ENCODE peak calls at places on chromosome 9, in seven cellular contexts. Q is right cardiac atrium, N is GM23248, W is small intestine, P is lower lobe of right lung, J is heart left ventricle, C is GM23338. X is an unnamed sample.

GRCh38 chr9:101791938-101792337 is 53.5 kb upstream of the GRIN3A start:
- DNase-seq in J (no peak), N (peak; percentile 15), W (peak; percentile 50), P (no peak), C (peak; percentile 75), Q (no peak), X (peak; percentile 58)

GRCh38 chr9:71990466-71990865 is 69.9 kb downstream of the C9orf57 start:
- DNase-seq in C (no peak), J (no peak), W (no peak), N (peak; percentile 60), P (no peak), Q (no peak), X (no peak)

GRCh38 chr9:81031422-81032029 is 657.8 kb downstream of the TLE1 start:
- DNase-seq in W (no peak), J (no peak), P (no peak), C (peak; percentile 2), N (no peak), Q (no peak), X (no peak)

GRCh38 chr9:125258160-125258559 is 3.5 kb upstream of the GAPVD1 start:
- DNase-seq in P (no peak), N (no peak), C (no peak), W (no peak), Q (no peak), J (no peak), X (no peak)

GRCh38 chr9:91162311-91162710 is 199.4 kb downstream of the AUH start:
- DNase-seq in C (no peak), N (peak; percentile 43), J (no peak), Q (no peak), P (no peak), W (no peak), X (peak; percentile 6)

GRCh38 chr9:33445941-33446506 is 1.4 kb downstream of the AQP3 start:
- DNase-seq in N (no peak), W (peak; percentile 48), P (no peak), J (no peak), Q (no peak), C (no peak), X (peak; percentile 42)

GRCh38 chr9:105290401-105290800 is 46.0 kb downstream of the SLC44A1 start:
- DNase-seq in C (no peak), Q (no peak), J (no peak), W (peak; percentile 37), N (peak; percentile 66), P (no peak), X (no peak)

GRCh38 chr9:104606202-104606601 is 775 bp upstream of the OR13C2 start:
- DNase-seq in W (no peak), Q (no peak), C (no peak), N (peak; percentile 3), P (no peak), J (no peak), X (no peak)

GRCh38 chr9:124480621-124480981 is 26.6 kb downstream of the NR5A1 start:
- DNase-seq in W (peak; percentile 21), J (no peak), Q (no peak), N (peak; percentile 48), C (peak; percentile 86), P (no peak), X (no peak)

GRCh38 chr9:19946446-19947109 is 157.7 kb upstream of the SLC24A2 start:
- DNase-seq in N (peak; percentile 55), C (peak; percentile 60), W (no peak), P (no peak), Q (no peak), J (no peak), X (no peak)

GRCh38 chr9:127370147-127370579 is 26.8 kb upstream of the SLC2A8 start:
- DNase-seq in J (no peak), C (no peak), P (no peak), W (no peak), N (no peak), Q (no peak), X (no peak)

GRCh38 chr9:122819791-122820489 is 8.4 kb downstream of the PDCL start:
- DNase-seq in C (no peak), J (no peak), W (no peak), P (no peak), Q (no peak), N (no peak), X (no peak)

GRCh38 chr9:122820490-122820845 is 7.9 kb downstream of the PDCL start:
- DNase-seq in W (no peak), P (no peak), J (no peak), N (no peak), C (no peak), Q (no peak), X (no peak)

GRCh38 chr9:122822056-122822455 is 6.3 kb downstream of the PDCL start:
- DNase-seq in N (no peak), J (no peak), P (no peak), Q (no peak), C (no peak), W (no peak), X (no peak)

GRCh38 chr9:122821278-122821952 is 7.0 kb downstream of the PDCL start:
- DNase-seq in P (peak; percentile 82), N (no peak), W (peak; percentile 5), J (no peak), Q (peak; percentile 65), C (no peak), X (peak; percentile 40)

GRCh38 chr9:122822958-122823357 is 5.4 kb downstream of the PDCL start:
- DNase-seq in Q (no peak), P (no peak), W (no peak), C (no peak), N (no peak), J (no peak), X (no peak)
- H3K4me1 ChIP-seq in Q (peaks cover 9% of the 10 kb centered on the region), P (peaks cover 79% of the 10 kb centered on the region), W (peaks cover 5% of the 10 kb centered on the region), C (peaks cover 3% of the 10 kb centered on the region), N (peaks cover 16% of the 10 kb centered on the region), J (peaks cover 51% of the 10 kb centered on the region), X (peaks cover 47% of the 10 kb centered on the region)

GRCh38 chr9:134366223-134367031 is 40.2 kb downstream of the RXRA start:
- DNase-seq in J (peak; percentile 95), Q (peak; percentile 96), W (peak; percentile 88), N (peak; percentile 97), P (peak; percentile 93), C (no peak), X (peak; percentile 90)

GRCh38 chr9:134365115-134365596 is 38.9 kb downstream of the RXRA start:
- DNase-seq in C (no peak), N (no peak), P (no peak), W (no peak), Q (no peak), J (no peak), X (no peak)

GRCh38 chr9:134365791-134366222 is 39.6 kb downstream of the RXRA start:
- DNase-seq in N (peak; percentile 61), Q (peak; percentile 88), C (peak; percentile 35), W (no peak), P (no peak), J (peak; percentile 78), X (peak; percentile 50)

GRCh38 chr9:134363450-134363849 is 37.2 kb downstream of the RXRA start:
- DNase-seq in C (no peak), W (no peak), P (no peak), J (no peak), Q (no peak), N (no peak), X (no peak)

DNA sequence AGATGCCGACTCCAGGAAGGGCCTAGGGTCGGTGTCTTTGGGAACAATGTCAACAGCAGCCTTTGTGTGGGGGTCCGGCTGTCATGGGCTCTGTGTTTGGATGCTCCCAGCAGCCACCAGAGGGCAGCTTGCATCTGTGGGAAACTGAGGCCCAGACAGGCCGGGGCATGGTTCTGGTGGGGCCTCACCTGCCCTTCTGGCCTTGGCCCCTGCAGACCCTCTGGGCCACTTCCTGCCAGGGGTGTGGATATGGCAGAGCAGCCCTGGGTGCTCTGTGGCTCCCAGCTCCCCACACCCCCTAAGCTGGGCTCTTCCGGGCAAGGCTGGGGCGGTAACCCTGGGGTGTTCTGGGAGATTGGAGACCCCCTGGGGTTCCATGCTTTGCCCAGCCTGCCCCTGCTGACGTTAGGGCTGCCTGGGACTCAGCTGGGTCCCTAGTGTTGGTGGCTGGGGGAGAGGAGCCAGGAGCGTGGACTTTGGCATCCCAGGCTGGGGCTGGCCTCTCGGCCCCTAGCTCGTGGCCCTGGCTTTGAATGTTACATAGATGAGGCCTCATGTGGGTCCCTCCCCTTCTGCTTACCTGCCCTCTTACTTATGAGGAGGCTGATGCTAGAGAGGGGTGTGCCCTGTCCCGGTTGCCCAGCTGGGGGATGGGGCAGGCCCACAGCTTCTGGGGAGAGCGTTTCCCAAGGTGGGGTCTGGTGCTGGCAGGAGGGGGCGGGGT is 38.3 kb downstream of the RXRA start:
- DNase-seq in N (no peak), Q (no peak), C (no peak), W (peak; percentile 66), P (no peak), J (no peak), X (no peak)
- H3K4me1 ChIP-seq in N (peaks cover 31% of the 10 kb centered on the region), Q (peaks cover 19% of the 10 kb centered on the region), C (no peaks in the 10 kb centered on the region), W (peaks cover 12% of the 10 kb centered on the region), P (peaks cover 62% of the 10 kb centered on the region), J (peaks cover 92% of the 10 kb centered on the region), X (peaks cover 52% of the 10 kb centered on the region)

GRCh38 chr9:70405808-70406445 is 8.5 kb downstream of the KLF9 start:
- DNase-seq in C (peak; percentile 38), N (no peak), P (no peak), W (peak; percentile 63), J (no peak), Q (no peak), X (peak; percentile 46)

GRCh38 chr9:70409280-70409679 is 5.2 kb downstream of the KLF9 start:
- DNase-seq in Q (no peak), N (no peak), W (no peak), C (no peak), J (no peak), P (no peak), X (no peak)

GRCh38 chr9:70408393-70409040 is 5.9 kb downstream of the KLF9 start:
- DNase-seq in W (no peak), P (no peak), N (no peak), J (no peak), Q (peak; percentile 32), C (peak; percentile 66), X (no peak)

GRCh38 chr9:70406446-70406862 is 8.0 kb downstream of the KLF9 start:
- DNase-seq in P (no peak), J (no peak), N (peak; percentile 45), C (peak; percentile 48), Q (peak; percentile 49), W (no peak), X (peak; percentile 33)

DNA sequence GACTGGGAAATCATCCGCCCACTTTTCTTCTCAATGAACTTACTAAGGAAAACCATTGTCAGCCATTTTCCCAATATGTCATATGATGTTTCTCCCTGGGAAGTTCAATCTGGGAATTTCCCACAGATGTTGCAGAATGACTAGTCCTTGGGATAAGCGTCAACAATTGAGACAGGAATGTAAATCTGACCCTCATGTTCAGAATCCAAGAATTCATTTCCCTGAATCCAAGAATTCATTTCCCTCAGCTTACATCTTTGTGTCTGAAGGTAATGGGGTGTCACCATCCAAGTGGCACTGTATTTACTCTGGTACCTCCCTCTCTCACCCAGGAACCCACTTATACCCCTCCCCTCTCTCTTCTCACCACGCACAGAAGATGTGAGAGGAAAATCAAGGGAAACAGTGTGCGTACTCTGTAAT is 7.4 kb downstream of the KLF9 start:
- DNase-seq in J (no peak), P (no peak), W (no peak), N (peak; percentile 84), Q (no peak), C (peak; percentile 34), X (no peak)
- H3K4me1 ChIP-seq in J (peaks cover 81% of the 10 kb centered on the region), P (peaks cover 87% of the 10 kb centered on the region), W (peaks cover 38% of the 10 kb centered on the region), N (peaks cover 63% of the 10 kb centered on the region), Q (peaks cover 32% of the 10 kb centered on the region), C (peaks cover 22% of the 10 kb centered on the region), X (peaks cover 86% of the 10 kb centered on the region)

DNA sequence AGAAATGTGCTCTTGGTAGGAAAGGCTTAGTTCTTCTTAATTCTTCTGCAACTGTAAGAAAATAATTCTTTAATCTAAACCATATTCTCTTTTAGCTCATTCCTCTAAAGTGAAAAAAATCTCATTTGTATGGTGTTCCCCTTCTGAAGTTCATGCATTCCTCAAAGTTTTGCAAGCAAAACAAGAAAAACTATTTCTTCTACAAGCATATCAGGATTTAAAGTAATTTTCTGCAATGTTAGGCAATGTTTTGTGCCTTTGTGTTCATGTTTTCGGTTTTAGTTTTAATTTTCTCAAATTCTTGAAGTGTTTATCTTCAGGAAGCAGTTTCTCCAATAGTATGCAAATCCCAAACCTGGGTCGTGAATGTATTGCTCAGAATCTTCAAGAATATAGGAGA is 12.7 kb upstream of the GPR21 start:
- DNase-seq in N (no peak), C (no peak), W (no peak), J (no peak), Q (no peak), P (no peak), X (no peak)
- H3K4me1 ChIP-seq in N (no peaks in the 10 kb centered on the region), C (no peaks in the 10 kb centered on the region), W (no peaks in the 10 kb centered on the region), J (no peaks in the 10 kb centered on the region), Q (no peaks in the 10 kb centered on the region), P (no peaks in the 10 kb centered on the region), X (no peaks in the 10 kb centered on the region)

X was measured in transverse colon.